ENCODE peak calls at places on chromosome 7, in six cellular contexts. O is GM12878, X is K562, M is SK-N-SH, D is HCT116, F is H1. B is an unnamed sample.
A peak's percentile ranks its signal among the peaks of the same experiment; 100 is the strongest.

GRCh38 chr7:95276114-95276513 is 48.2 kb downstream of the PON1 start:
- DNase-seq in O (no peak), X (no peak), M (no peak), D (no peak), F (no peak), B (no peak)

GRCh38 chr7:80542398-80542797 is 30.5 kb upstream of the GNAT3 start:
- DNase-seq in O (no peak), X (no peak), M (no peak), D (no peak), F (no peak), B (peak; percentile 92)

GRCh38 chr7:34036972-34037792 is 131.8 kb downstream of the BMPER start:
- DNase-seq in O (no peak), X (no peak), M (no peak), D (no peak), F (no peak), B (peak; percentile 100)

GRCh38 chr7:90455163-90456030 is 14.0 kb upstream of the PTTG1IP2 start:
- DNase-seq in O (peak; percentile 7), X (peak; percentile 35), M (peak; percentile 61), D (peak; percentile 28), F (no peak), B (peak; percentile 53)

GRCh38 chr7:140519007-140519399 is 39.7 kb upstream of the MKRN1 start:
- DNase-seq in O (no peak), X (no peak), M (peak; percentile 12), D (no peak), F (no peak), B (no peak)

GRCh38 chr7:128194533-128195282 is 46.4 kb upstream of the LEP start:
- DNase-seq in O (no peak), X (no peak), M (peak; percentile 36), D (no peak), F (no peak), B (no peak)

GRCh38 chr7:25696565-25696964 is 455.4 kb upstream of the NFE2L3 start:
- DNase-seq in O (no peak), X (no peak), M (no peak), D (no peak), F (no peak), B (no peak)

GRCh38 chr7:65809259-65809981 is 63.5 kb upstream of the VKORC1L1 start:
- DNase-seq in O (peak; percentile 95), X (no peak), M (no peak), D (no peak), F (no peak), B (no peak)

GRCh38 chr7:12942599-12942998 is 255.2 kb downstream of the ARL4A start:
- DNase-seq in O (no peak), X (no peak), M (no peak), D (no peak), F (no peak), B (peak; percentile 25)

GRCh38 chr7:11951909-11952308 is 119.9 kb upstream of the THSD7A start:
- DNase-seq in O (no peak), X (no peak), M (no peak), D (no peak), F (no peak), B (no peak)

GRCh38 chr7:1914743-1915142 is 244.7 kb downstream of the ELFN1 start:
- DNase-seq in O (no peak), X (no peak), M (no peak), D (no peak), F (no peak), B (no peak)

GRCh38 chr7:108382932-108383331 is 73.3 kb downstream of the NRCAM start:
- DNase-seq in O (no peak), X (no peak), M (no peak), D (no peak), F (no peak), B (no peak)

GRCh38 chr7:53383131-53383530 is 347.7 kb downstream of the POM121L12 start:
- DNase-seq in O (no peak), X (no peak), M (no peak), D (no peak), F (no peak), B (no peak)

GRCh38 chr7:7569615-7570014 is 2.9 kb downstream of the MIOS start:
- DNase-seq in O (no peak), X (no peak), M (no peak), D (no peak), F (no peak), B (no peak)

GRCh38 chr7:149245244-149245643 is 5.8 kb downstream of the ZNF212 start:
- DNase-seq in O (no peak), X (no peak), M (no peak), D (no peak), F (no peak), B (no peak)

GRCh38 chr7:152577339-152577738 is 98.6 kb downstream of the XRCC2 start:
- DNase-seq in O (no peak), X (no peak), M (no peak), D (no peak), F (no peak), B (no peak)

GRCh38 chr7:152579070-152579469 is 96.9 kb downstream of the XRCC2 start:
- DNase-seq in O (no peak), X (no peak), M (no peak), D (no peak), F (no peak), B (no peak)

GRCh38 chr7:152572101-152572500 is 103.8 kb downstream of the XRCC2 start:
- DNase-seq in O (no peak), X (no peak), M (no peak), D (no peak), F (no peak), B (no peak)

GRCh38 chr7:152571031-152571430 is 104.9 kb downstream of the XRCC2 start:
- DNase-seq in O (no peak), X (no peak), M (no peak), D (no peak), F (no peak), B (no peak)

GRCh38 chr7:152574892-152575511 is 100.9 kb downstream of the XRCC2 start:
- DNase-seq in O (peak; percentile 56), X (no peak), M (no peak), D (no peak), F (no peak), B (no peak)
- TF ChIP-seq JUND in O (no peak), X (no peak), M (no peak), D (no peak), F (no peak), B (no peak)

GRCh38 chr7:46191776-46192175 is 270.7 kb upstream of the IGFBP3 start:
- DNase-seq in O (no peak), X (no peak), M (no peak), D (no peak), F (no peak), B (no peak)
- TF ChIP-seq JUND in O (no peak), X (no peak), M (peak; percentile 23), D (no peak), F (no peak), B (no peak)

DNA sequence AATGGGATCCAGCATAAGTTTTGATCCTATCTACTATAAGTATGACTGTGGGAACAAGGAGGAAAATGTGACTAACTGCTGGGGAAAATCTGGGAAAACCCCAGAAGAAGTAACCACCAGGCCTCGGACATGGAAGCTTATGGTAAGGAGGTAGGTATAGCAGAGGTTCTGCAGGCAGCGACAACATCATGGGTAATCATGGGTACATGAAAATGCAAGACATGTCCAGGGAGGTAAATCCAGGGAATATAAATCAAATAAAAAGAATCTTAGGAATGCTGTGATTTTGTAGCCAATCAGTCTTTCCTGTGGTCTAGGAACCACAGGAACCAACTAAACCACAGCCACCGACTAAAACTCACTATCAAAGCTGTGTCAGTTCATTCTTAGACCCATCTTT is 168.3 kb upstream of the NPY start:
- DNase-seq in O (no peak), X (no peak), M (no peak), D (no peak), F (no peak), B (no peak)
- TF ChIP-seq JUND in O (no peak), X (no peak), M (no peak), D (no peak), F (no peak), B (no peak)

DNA sequence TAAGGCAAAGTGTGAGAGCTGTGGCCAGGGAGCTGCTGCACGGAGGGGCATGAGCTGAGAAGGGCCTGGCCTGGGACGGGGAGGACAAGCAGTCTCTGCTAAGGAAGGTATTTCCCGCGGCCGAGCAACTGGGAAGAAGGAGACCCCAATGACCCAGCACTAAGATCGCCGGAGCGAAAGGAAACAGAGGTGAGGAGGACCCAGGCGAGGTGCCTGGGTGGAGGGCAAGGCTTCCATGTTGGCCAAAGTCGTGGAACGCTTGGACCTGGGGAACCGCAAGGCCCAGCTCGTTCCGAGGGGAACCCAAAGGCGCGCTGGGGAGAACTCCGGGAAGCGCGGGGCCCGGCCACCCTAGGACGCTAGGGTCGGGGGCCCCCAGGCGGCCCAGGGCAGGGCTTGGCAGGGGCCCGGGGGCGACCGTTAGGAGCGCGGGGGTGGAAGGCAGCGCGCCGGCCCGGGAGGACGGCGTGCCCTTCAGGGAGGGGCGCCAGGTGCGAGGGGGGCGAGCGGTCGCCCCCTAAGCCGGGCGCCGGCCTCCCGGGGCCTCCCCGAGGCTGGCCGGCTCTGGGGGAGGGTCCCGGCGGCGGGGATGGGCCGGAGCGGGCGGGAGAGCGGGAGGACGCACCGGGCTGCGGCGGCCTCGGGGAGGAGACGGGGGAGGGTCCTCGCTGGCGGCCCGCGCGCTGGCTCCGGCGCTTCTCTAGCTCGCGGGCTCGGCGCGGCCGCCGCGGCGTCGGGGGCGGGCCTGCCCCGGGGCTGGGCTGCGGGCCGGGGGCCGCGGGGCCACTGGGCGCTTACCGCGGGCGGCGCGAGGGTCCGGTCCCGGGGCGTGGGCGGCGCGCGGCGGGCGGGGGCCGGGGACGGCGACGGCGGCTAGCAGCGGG is 496 bp downstream of the GIGYF1 start:
- DNase-seq in O (no peak), X (peak; percentile 93), M (peak; percentile 89), D (no peak), F (no peak), B (no peak)
- TF ChIP-seq JUND in O (no peak), X (no peak), M (no peak), D (no peak), F (no peak), B (no peak)

GRCh38 chr7:123208793-123209192 is 9.0 kb upstream of the SLC13A1 start:
- DNase-seq in O (no peak), X (no peak), M (peak; percentile 7), D (peak; percentile 6), F (no peak), B (peak; percentile 47)
- TF ChIP-seq JUND in O (no peak), X (no peak), M (no peak), D (no peak), F (no peak), B (no peak)

DNA sequence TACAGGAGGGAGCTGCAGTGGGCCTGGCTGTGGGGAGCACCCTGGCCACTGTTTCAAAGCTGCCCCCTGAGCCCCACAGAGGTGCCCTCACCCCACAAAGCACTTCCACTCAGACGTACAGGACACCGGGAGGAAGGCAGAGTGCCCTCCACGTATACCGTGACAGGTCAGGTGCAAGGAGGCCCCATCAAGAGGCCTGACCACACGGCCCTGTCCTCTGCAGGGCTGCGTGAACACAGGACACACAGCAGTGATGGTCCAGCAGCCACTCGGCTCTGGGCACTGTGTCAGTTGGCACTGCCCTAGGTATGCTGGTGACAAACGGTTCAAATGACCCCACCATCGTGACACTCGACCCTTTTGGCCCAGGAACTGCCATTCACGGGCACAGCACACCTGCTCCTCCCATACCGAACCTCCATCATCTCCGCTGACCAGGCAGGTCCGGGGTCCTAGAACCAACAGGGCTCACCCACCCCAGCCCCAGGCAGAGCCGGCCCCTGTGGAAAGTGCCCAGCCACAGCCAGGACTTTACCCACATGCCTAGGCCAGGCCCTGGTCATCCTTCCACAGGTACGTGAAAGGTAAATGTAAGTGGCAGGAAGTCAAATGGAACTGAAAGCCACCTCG is 560.9 kb downstream of the PTPRN2 start:
- DNase-seq in O (no peak), X (no peak), M (no peak), D (no peak), F (no peak), B (no peak)
- TF ChIP-seq JUND in O (no peak), X (no peak), M (no peak), D (no peak), F (no peak), B (no peak)